ENCODE peak calls at places on chromosomes 5 and 9, in seven cellular contexts. X, V, Q, N, L, H and I are unnamed samples. For H3K4me1, the result is how much of the 10 kb centered on the place peaks cover.

GRCh38 chr9:79809477-79809876 is 237.7 kb downstream of the TLE4 start:
- DNase-seq in X (no peak), V (no peak), Q (no peak), N (no peak), L (peak), H (no peak), I (no peak)

GRCh38 chr9:95373069-95373681 is 55.7 kb upstream of the FANCC start:
- DNase-seq in X (no peak), V (no peak), Q (no peak), N (no peak), L (no peak), H (no peak), I (no peak)

GRCh38 chr9:4116708-4117460 is 183.0 kb downstream of the GLIS3 start:
- DNase-seq in X (no peak), V (no peak), Q (no peak), N (no peak), L (peak), H (no peak), I (peak)

GRCh38 chr9:129557192-129558036 is 63.5 kb downstream of the C9orf50 start:
- DNase-seq in X (peak), V (no peak), Q (peak), N (peak), L (peak), H (no peak), I (peak)

GRCh38 chr5:152188219-152188618 is 216.9 kb downstream of the NMUR2 start:
- DNase-seq in X (no peak), V (no peak), Q (no peak), N (no peak), L (no peak), H (no peak), I (no peak)

GRCh38 chr5:96408276-96408777 is 24.7 kb downstream of the PCSK1 start:
- DNase-seq in X (no peak), V (no peak), Q (no peak), N (peak), L (peak), H (no peak), I (no peak)

GRCh38 chr5:116747881-116748280 is 173.3 kb upstream of the SEMA6A start:
- DNase-seq in X (no peak), V (no peak), Q (no peak), N (no peak), L (peak), H (no peak), I (no peak)

GRCh38 chr9:88559661-88560060 is 24.7 kb downstream of the NXNL2 start:
- DNase-seq in X (no peak), V (no peak), Q (no peak), N (no peak), L (peak), H (no peak), I (no peak)

GRCh38 chr9:86892576-86892975 is 54.7 kb downstream of the GAS1 start:
- DNase-seq in X (no peak), V (no peak), Q (no peak), N (no peak), L (no peak), H (no peak), I (peak)

GRCh38 chr9:129596541-129597328 is 24.2 kb downstream of the C9orf50 start:
- DNase-seq in X (peak), V (peak), Q (peak), N (peak), L (peak), H (peak), I (peak)

GRCh38 chr5:180121799-180122198 is 50.2 kb upstream of the RNF130 start:
- DNase-seq in X (no peak), V (no peak), Q (no peak), N (no peak), L (no peak), H (peak), I (no peak)

GRCh38 chr5:3329427-3329826 is 266.2 kb upstream of the IRX1 start:
- DNase-seq in X (no peak), V (no peak), Q (no peak), N (no peak), L (no peak), H (no peak), I (no peak)

GRCh38 chr5:122151640-122152039 is 22.3 kb downstream of the ZNF474 start:
- DNase-seq in X (no peak), V (no peak), Q (no peak), N (no peak), L (peak), H (no peak), I (no peak)

GRCh38 chr9:137666505-137666809 is 47.7 kb downstream of the EHMT1 start:
- DNase-seq in X (no peak), V (no peak), Q (no peak), N (no peak), L (no peak), H (peak), I (no peak)

GRCh38 chr9:88502552-88503034 is 32.4 kb upstream of the NXNL2 start:
- DNase-seq in X (no peak), V (no peak), Q (peak), N (no peak), L (no peak), H (peak), I (no peak)

GRCh38 chr9:571066-571465 is 270.4 kb upstream of the DMRT1 start:
- DNase-seq in X (no peak), V (no peak), Q (no peak), N (no peak), L (no peak), H (no peak), I (peak)
- H3K4me1 ChIP-seq in X (under half), V (under half), Q (under half), N (under half), L (under half), H (under half), I (under half)

GRCh38 chr5:170278611-170279500 is 18.7 kb downstream of the LCP2 start:
- DNase-seq in X (no peak), V (peak), Q (peak), N (no peak), L (no peak), H (peak), I (peak)
- H3K4me3 ChIP-seq in X (no peak), V (no peak), Q (no peak), N (no peak), L (no peak), H (peak), I (no peak)

DNA sequence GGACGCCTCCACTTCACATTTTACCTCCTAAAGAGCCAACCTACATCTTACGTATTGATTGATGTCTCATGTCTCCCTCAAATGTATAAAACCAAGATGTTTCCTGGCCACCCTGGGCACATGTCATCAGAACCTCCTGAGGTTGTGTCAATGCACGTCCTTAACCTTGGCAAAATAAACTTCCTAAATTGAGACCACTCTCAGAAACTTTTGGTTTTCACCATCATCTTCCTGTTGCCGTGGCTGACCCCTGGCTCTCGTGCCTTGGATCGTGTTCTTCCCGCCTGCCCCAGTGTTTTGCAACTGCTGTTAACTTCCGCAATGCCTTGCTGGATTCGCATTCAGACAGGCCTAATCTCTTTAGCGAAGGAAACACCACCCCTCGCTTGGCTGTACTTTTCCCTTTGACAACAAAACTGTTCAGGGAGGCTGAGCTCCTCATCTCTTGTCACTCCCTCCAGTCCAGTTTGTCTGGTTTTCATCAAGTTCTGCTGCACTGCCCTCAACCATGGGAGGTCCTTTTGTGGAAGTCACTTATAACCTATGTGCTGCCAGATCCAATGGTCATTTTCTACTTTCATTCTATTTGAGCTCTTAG is 1.2 kb upstream of the DAP start:
- DNase-seq in X (no peak), V (peak), Q (peak), N (no peak), L (no peak), H (peak), I (peak)
- H3K4me1 ChIP-seq in X (under half), V (under half), Q (under half), N (under half), L (under half), H (under half), I (under half)

DNA sequence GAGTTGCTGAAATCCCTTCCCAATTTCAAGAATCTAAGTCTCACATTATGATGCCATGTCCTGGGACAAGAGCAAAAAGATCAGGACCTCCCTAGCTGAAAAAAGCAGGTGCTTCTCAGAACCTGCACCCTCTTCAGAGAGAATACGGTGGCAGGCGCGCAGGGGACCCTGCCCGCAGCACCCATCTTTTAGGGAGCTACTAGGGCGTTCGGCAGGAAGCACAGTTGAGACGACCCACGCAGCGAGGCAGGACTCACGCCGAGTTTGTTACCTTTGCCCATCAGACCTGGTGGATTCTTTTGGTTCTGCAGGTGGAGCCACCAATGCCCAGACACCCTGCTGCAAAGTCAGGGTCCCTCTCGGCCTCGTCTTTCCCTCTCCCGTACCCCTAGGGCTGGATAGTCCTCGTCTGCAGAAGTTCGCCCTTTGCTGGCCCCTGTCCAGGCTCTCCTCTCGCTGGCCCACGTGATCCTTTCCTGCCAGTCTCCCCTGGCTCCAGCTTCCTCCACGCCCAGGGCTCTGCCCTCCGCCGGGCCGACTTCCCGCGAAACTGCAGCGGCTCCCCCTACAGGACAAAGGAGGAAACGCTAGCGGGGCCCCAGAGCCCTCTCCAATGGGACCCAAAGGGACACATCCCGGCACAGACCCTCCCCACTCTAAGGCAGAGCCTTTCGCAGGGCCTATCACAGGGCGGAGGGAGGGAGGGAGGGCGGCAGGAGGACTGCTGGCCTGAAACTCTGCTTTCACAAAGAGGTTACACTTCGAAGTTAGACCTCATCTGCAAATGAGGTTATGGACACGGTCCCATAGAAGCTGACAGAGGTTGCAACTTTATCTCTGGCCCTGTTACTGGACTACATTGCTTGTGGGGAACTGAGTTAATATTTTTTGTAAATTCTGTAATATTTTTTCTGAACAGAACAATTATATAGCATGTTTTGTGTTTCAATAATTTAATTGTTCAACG is 28.8 kb downstream of the TMEM174 start:
- DNase-seq in X (peak), V (peak), Q (peak), N (peak), L (peak), H (peak), I (peak)
- H3K4me3 ChIP-seq in X (no peak), V (no peak), Q (no peak), N (peak), L (no peak), H (no peak), I (no peak)

GRCh38 chr9:124215956-124216355 is 41.8 kb upstream of the NEK6 start:
- DNase-seq in X (no peak), V (no peak), Q (no peak), N (no peak), L (no peak), H (peak), I (no peak)
- H3K4me1 ChIP-seq in X (under half), V (half or more), Q (under half), N (under half), L (under half), H (half or more), I (under half)

GRCh38 chr9:32783168-32783891 is at the start of gene TMEM215:
- DNase-seq in X (no peak), V (no peak), Q (peak), N (peak), L (no peak), H (no peak), I (peak)
- H3K4me3 ChIP-seq in X (no peak), V (no peak), Q (peak), N (peak), L (no peak), H (peak), I (peak)